ENCODE peak calls at places on chromosomes 2 and 18, in six cellular contexts. N is RPMI7951, O is hepatic stellate cell, U is posterior cingulate gyrus, Q is Panc1, F is GM10248. L is an unnamed sample.

GRCh38 chr2:85999131-85999831 is 106.4 kb downstream of the POLR1A start:
- DNase-seq in N (peak), F (peak), Q (no peak), U (peak), O (no peak), L (peak)

GRCh38 chr2:10884530-10885478 is 26.9 kb upstream of the KCNF1 start:
- DNase-seq in Q (no peak), N (no peak), F (no peak), O (no peak), U (no peak), L (no peak)

GRCh38 chr2:11111811-11112425 is 43.3 kb upstream of the SLC66A3 start:
- DNase-seq in U (peak), F (no peak), N (peak), Q (no peak), O (no peak), L (no peak)

GRCh38 chr2:190250421-190250820 is 69.2 kb downstream of the HIBCH start:
- DNase-seq in Q (no peak), F (no peak), U (no peak), N (no peak), O (no peak), L (no peak)

GRCh38 chr2:128326296-128326790 is 7.7 kb upstream of the HS6ST1 start:
- DNase-seq in Q (no peak), F (no peak), U (no peak), O (no peak), N (no peak), L (no peak)

GRCh38 chr18:77022116-77022515 is 110.5 kb downstream of the MBP start:
- DNase-seq in Q (no peak), U (peak), F (no peak), N (no peak), O (no peak), L (no peak)

GRCh38 chr2:233228414-233228813 is 23.1 kb upstream of the ATG16L1 start:
- DNase-seq in O (no peak), F (no peak), U (no peak), N (no peak), Q (no peak), L (no peak)

GRCh38 chr2:118830121-118830520 is 17.3 kb downstream of the EN1 start:
- DNase-seq in F (no peak), O (no peak), Q (no peak), N (peak), U (no peak), L (peak)

GRCh38 chr2:68236080-68236734 is 16.1 kb downstream of the PPP3R1 start:
- DNase-seq in U (no peak), N (no peak), O (no peak), F (no peak), Q (no peak), L (no peak)

GRCh38 chr2:57373530-57373929 is 673.1 kb upstream of the VRK2 start:
- DNase-seq in O (peak), F (no peak), N (no peak), U (no peak), Q (no peak), L (peak)

GRCh38 chr18:41938445-41938844 is 16.6 kb upstream of the PIK3C3 start:
- DNase-seq in U (no peak), F (no peak), O (peak), N (peak), Q (no peak), L (peak)

GRCh38 chr2:138180691-138181386 is 216.6 kb downstream of the HNMT start:
- DNase-seq in Q (no peak), N (no peak), F (no peak), O (no peak), U (no peak), L (no peak)

GRCh38 chr2:26581266-26581990 is 59.7 kb downstream of the CIB4 start:
- DNase-seq in O (no peak), Q (no peak), U (peak), F (no peak), N (no peak), L (no peak)

GRCh38 chr2:65300772-65301711 is 73.4 kb downstream of the ACTR2 start:
- DNase-seq in N (peak), Q (peak), O (peak), F (peak), U (peak), L (peak)

GRCh38 chr2:129936334-129936934 is 43.0 kb upstream of the RAB6C start:
- DNase-seq in Q (no peak), F (peak), U (no peak), N (no peak), O (no peak), L (no peak)

GRCh38 chr2:177689623-177690022 is 297.1 kb downstream of the AGPS start:
- DNase-seq in O (no peak), Q (no peak), U (no peak), N (no peak), F (no peak), L (no peak)

GRCh38 chr2:192002418-192002817 is 155.5 kb upstream of the CAVIN2 start:
- DNase-seq in N (no peak), Q (no peak), O (no peak), U (peak), F (no peak), L (peak)

GRCh38 chr2:207540431-207540830 is 10.7 kb downstream of the CREB1 start:
- DNase-seq in Q (no peak), O (no peak), N (no peak), U (no peak), F (no peak), L (no peak)

GRCh38 chr2:160387558-160388262 is 105.9 kb downstream of the RBMS1 start:
- DNase-seq in O (peak), Q (no peak), U (no peak), N (peak), F (no peak), L (peak)